ENCODE peak calls at places on chromosomes 16 and 17, in seven cellular contexts. G is NCI-H1105, R is thoracic aorta, A is gastrocnemius medialis, M is NCI-H524, F is RPMI8226, C is smooth muscle cell of the brain vasculature. D is an unnamed sample.

GRCh38 chr17:79482719-79483118 is 128.1 kb downstream of the RBFOX3 start:
- DNase-seq in C (no peak), G (no peak), M (no peak), A (no peak), R (no peak), F (no peak), D (no peak)

GRCh38 chr17:54983260-54983659 is 14.7 kb downstream of the STXBP4 start:
- DNase-seq in M (no peak), R (no peak), F (no peak), C (no peak), G (no peak), A (no peak), D (no peak)

GRCh38 chr16:86874141-86874540 is 295.8 kb downstream of the FOXL1 start:
- DNase-seq in C (no peak), G (no peak), F (peak), A (no peak), R (no peak), M (no peak), D (no peak)

GRCh38 chr16:50548659-50549560 is 714 bp downstream of the NKD1 start:
- DNase-seq in G (no peak), M (no peak), R (no peak), F (peak), A (no peak), C (no peak), D (no peak)

GRCh38 chr17:28841901-28842281 is 699 bp downstream of the FAM222B start:
- DNase-seq in M (no peak), A (no peak), G (no peak), R (no peak), F (no peak), C (no peak), D (no peak)

GRCh38 chr17:72618018-72618509 is 474.4 kb downstream of the SLC39A11 start:
- DNase-seq in M (no peak), F (peak), G (no peak), C (no peak), R (no peak), A (no peak), D (no peak)

GRCh38 chr16:89583197-89583894 is 7.8 kb downstream of the CPNE7 start:
- DNase-seq in A (no peak), F (no peak), M (no peak), C (no peak), G (no peak), R (no peak), D (no peak)

GRCh38 chr17:38449364-38449763 is 21.1 kb downstream of the ARHGAP23 start:
- DNase-seq in A (no peak), M (no peak), F (no peak), C (no peak), G (no peak), R (no peak), D (no peak)

GRCh38 chr17:83173997-83174858 is 94.8 kb downstream of the METRNL start:
- DNase-seq in A (peak), C (peak), M (no peak), G (no peak), R (no peak), F (no peak), D (no peak)

GRCh38 chr16:84141143-84141670 is 3.8 kb downstream of the HSDL1 start:
- DNase-seq in C (no peak), R (no peak), M (peak), F (no peak), A (peak), G (no peak), D (no peak)

GRCh38 chr17:43820759-43821158 is 12.2 kb downstream of the MPP3 start:
- DNase-seq in G (no peak), A (no peak), R (no peak), C (no peak), F (no peak), M (no peak), D (no peak)